ENCODE peak calls at places on chromosomes 1 and 21, in six cellular contexts. M is neural progenitor cell, O is hepatocyte, Q is GM23248, L is HCT116, I is MM.1S. B is an unnamed sample. For H3K36me3, the result is how much of the 10 kb centered on the place peaks cover.

GRCh38 chr21:35399002-35399401 is 349.9 kb upstream of the RUNX1 start:
- DNase-seq in M (no peak), O (no peak), Q (peak), L (no peak), I (no peak), B (no peak)

GRCh38 chr1:69073176-69073575 is 494.5 kb upstream of the LRRC7 start:
- DNase-seq in M (no peak), O (no peak), Q (no peak), L (no peak), I (no peak), B (no peak)

GRCh38 chr1:228197555-228198147 is 10.2 kb upstream of the OBSCN start:
- DNase-seq in M (no peak), O (no peak), Q (no peak), L (no peak), I (no peak), B (no peak)

GRCh38 chr1:43729816-43730463 is 22.6 kb downstream of the ST3GAL3 start:
- DNase-seq in M (peak), O (no peak), Q (peak), L (no peak), I (no peak), B (no peak)

GRCh38 chr1:52334906-52335528 is 31.0 kb downstream of the CC2D1B start:
- DNase-seq in M (no peak), O (no peak), Q (no peak), L (no peak), I (no peak), B (no peak)

GRCh38 chr1:53409695-53410094 is 49.5 kb upstream of the DMRTB1 start:
- DNase-seq in M (no peak), O (no peak), Q (no peak), L (no peak), I (no peak), B (no peak)

GRCh38 chr1:58460469-58460868 is 86.1 kb downstream of the OMA1 start:
- DNase-seq in M (peak), O (peak), Q (peak), L (no peak), I (no peak), B (no peak)

GRCh38 chr1:59375321-59376220 is 78.7 kb downstream of the FGGY start:
- DNase-seq in M (no peak), O (peak), Q (peak), L (no peak), I (no peak), B (no peak)

GRCh38 chr1:151508721-151509292 is 2.4 kb upstream of the CGN start:
- DNase-seq in M (no peak), O (peak), Q (no peak), L (peak), I (no peak), B (no peak)

GRCh38 chr1:188769181-188769580 is 1708.5 kb downstream of the BRINP3 start:
- DNase-seq in M (peak), O (no peak), Q (no peak), L (no peak), I (no peak), B (no peak)

GRCh38 chr1:182599339-182599738 is 4.8 kb downstream of the RGS16 start:
- DNase-seq in M (peak), O (no peak), Q (peak), L (no peak), I (no peak), B (peak)

GRCh38 chr21:36980280-36981048 is 14.0 kb upstream of the HLCS start:
- DNase-seq in M (peak), O (peak), Q (peak), L (no peak), I (no peak), B (no peak)

GRCh38 chr1:22375601-22376000 is 76.0 kb upstream of the ZBTB40 start:
- DNase-seq in M (no peak), O (no peak), Q (peak), L (no peak), I (no peak), B (no peak)

GRCh38 chr1:84402501-84402900 is 4.2 kb downstream of the DNASE2B start:
- DNase-seq in M (no peak), O (no peak), Q (no peak), L (no peak), I (no peak), B (no peak)

GRCh38 chr1:55216078-55216477 is 914 bp upstream of the USP24 start:
- DNase-seq in M (no peak), O (no peak), Q (no peak), L (no peak), I (no peak), B (peak)

GRCh38 chr1:192546596-192547199 is 28.9 kb upstream of the RGS1 start:
- DNase-seq in M (no peak), O (no peak), Q (no peak), L (no peak), I (no peak), B (no peak)

GRCh38 chr1:2046953-2047748 is 3.1 kb upstream of the PRKCZ start:
- DNase-seq in M (peak), O (peak), Q (no peak), L (no peak), I (no peak), B (no peak)

GRCh38 chr1:212814548-212814947 is 22.9 kb downstream of the TATDN3 start:
- DNase-seq in M (no peak), O (peak), Q (no peak), L (no peak), I (no peak), B (no peak)

GRCh38 chr1:153991806-153992205 is 1.2 kb downstream of the RPS27 start:
- DNase-seq in M (no peak), O (no peak), Q (no peak), L (no peak), I (no peak), B (no peak)

GRCh38 chr1:201229771-201230635 is 39.4 kb downstream of the IGFN1 start:
- DNase-seq in M (no peak), O (peak), Q (peak), L (peak), I (no peak), B (no peak)

GRCh38 chr1:64363616-64364015 is 106.3 kb upstream of the CACHD1 start:
- DNase-seq in M (no peak), O (no peak), Q (no peak), L (no peak), I (no peak), B (no peak)

GRCh38 chr1:145859491-145860159 is 744 bp upstream of the PIAS3 start:
- DNase-seq in M (peak), O (peak), Q (peak), L (peak), I (peak), B (peak)

GRCh38 chr1:89989791-89990190 is 5.1 kb upstream of the ZNF326 start:
- DNase-seq in M (no peak), O (peak), Q (no peak), L (no peak), I (no peak), B (no peak)

GRCh38 chr21:46003575-46004007 is 22.0 kb downstream of the COL6A1 start:
- DNase-seq in M (no peak), O (no peak), Q (no peak), L (no peak), I (no peak), B (no peak)

GRCh38 chr1:23167353-23168078 is 1.1 kb downstream of the LUZP1 start:
- DNase-seq in M (peak), O (peak), Q (peak), L (no peak), I (no peak), B (peak)

GRCh38 chr1:151639466-151639865 is 27.6 kb downstream of the SNX27 start:
- DNase-seq in M (no peak), O (peak), Q (peak), L (no peak), I (no peak), B (no peak)

GRCh38 chr1:1631793-1632420 is at the start of gene MMP23B:
- DNase-seq in M (peak), O (peak), Q (peak), L (no peak), I (no peak), B (peak)

GRCh38 chr1:107829083-107829771 is 135.8 kb downstream of the VAV3 start:
- DNase-seq in M (no peak), O (no peak), Q (no peak), L (no peak), I (peak), B (peak)
- TF ChIP-seq EZH2phosphoT487 in M (no peak), O (no peak), Q (no peak), L (no peak), I (no peak), B (no peak)

GRCh38 chr1:3779265-3779911 is 6.8 kb downstream of the SMIM1 start:
- DNase-seq in M (no peak), O (no peak), Q (no peak), L (no peak), I (no peak), B (no peak)
- H3K36me3 ChIP-seq in M (under half), O (under half), Q (under half), L (under half), I (under half), B (half or more)

GRCh38 chr1:232822524-232822923 is 17.3 kb downstream of the MAP10 start:
- DNase-seq in M (no peak), O (no peak), Q (no peak), L (no peak), I (no peak), B (no peak)
- H3K27ac ChIP-seq in M (no peak), O (no peak), Q (no peak), L (no peak), I (no peak), B (no peak)

GRCh38 chr1:26945138-26945537 is 15.1 kb downstream of the KDF1 start:
- DNase-seq in M (no peak), O (no peak), Q (no peak), L (no peak), I (no peak), B (no peak)
- TF ChIP-seq EZH2phosphoT487 in M (no peak), O (no peak), Q (no peak), L (no peak), I (no peak), B (no peak)

DNA sequence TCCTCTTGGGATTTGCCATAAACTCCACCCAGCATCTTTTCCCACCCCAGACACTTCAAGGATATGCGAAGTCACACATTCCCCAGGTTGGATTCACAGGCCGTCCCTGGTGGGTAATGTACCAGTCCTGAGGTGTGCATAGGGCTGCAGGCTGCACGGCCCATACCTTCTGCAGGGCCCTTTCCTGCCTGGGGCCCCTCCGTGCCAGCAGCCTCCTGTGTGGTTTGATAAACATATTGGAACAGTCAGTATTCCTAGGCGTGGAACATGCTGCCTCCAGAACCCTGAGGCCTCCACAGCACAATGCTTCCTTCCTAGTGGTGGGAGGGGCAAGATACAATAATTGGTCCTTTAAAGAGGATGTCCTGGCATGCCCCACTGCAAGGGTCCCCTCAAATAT is 26.6 kb downstream of the IL10RB start:
- DNase-seq in M (no peak), O (no peak), Q (no peak), L (no peak), I (no peak), B (no peak)
- H3K36me3 ChIP-seq in M (under half), O (under half), Q (under half), L (under half), I (under half), B (half or more)

DNA sequence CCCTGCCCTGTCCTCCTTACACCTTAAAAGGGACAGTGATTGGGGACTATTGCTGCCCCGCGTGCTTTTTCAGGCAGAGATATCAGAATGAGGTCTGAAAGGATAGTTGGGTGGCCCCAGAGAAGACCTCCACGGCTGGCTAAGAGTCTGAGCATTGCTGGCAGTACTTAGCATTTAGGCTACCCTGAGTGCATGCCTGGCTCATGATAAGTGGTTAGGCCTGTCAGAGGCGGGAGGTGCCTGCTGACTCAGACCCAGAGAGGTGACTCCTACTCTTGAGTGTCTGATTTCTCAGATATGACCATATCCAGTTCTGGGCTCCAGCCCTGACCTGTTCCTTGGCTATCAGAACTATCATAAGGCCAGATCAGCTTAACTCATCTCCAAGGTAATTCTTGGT is 213.7 kb downstream of the PBX1 start:
- DNase-seq in M (no peak), O (peak), Q (peak), L (peak), I (peak), B (no peak)
- H3K27ac ChIP-seq in M (no peak), O (peak), Q (peak), L (peak), I (no peak), B (no peak)

B was measured in OCI-LY7.